ENCODE peak calls at places on chromosomes 12 and 14, in ten cellular contexts. One of them, this sample, is unnamed.

GRCh38 chr12:12349711-12350665 is at the start of gene MANSC1:
- DNase-seq in dorsolateral prefrontal cortex: peak
- DNase-seq in activated CD8-positive, alpha-beta memory T cell treated with anti-CD3 and anti-CD28 coated beads for 4 hours: no peak
- DNase-seq in effector CD4-positive, alpha-beta T cell: peak
- DNase-seq in psoas muscle: peak
- DNase-seq in PC-9: peak
- DNase-seq in astrocyte of the spinal cord: no peak
- DNase-seq in IMR-90: peak
- DNase-seq in anterior cingulate cortex: peak
- DNase-seq in foreskin fibroblast: no peak
- DNase-seq in this sample: no peak

GRCh38 chr12:107467716-107468115 is 217.9 kb upstream of the PWP1 start:
- DNase-seq in dorsolateral prefrontal cortex: no peak
- DNase-seq in activated CD8-positive, alpha-beta memory T cell treated with anti-CD3 and anti-CD28 coated beads for 4 hours: no peak
- DNase-seq in effector CD4-positive, alpha-beta T cell: no peak
- DNase-seq in psoas muscle: no peak
- DNase-seq in PC-9: no peak
- DNase-seq in astrocyte of the spinal cord: no peak
- DNase-seq in IMR-90: peak
- DNase-seq in anterior cingulate cortex: no peak
- DNase-seq in foreskin fibroblast: no peak
- DNase-seq in this sample: no peak

GRCh38 chr12:114186241-114187002 is 219.5 kb downstream of the TBX5 start:
- DNase-seq in dorsolateral prefrontal cortex: peak
- DNase-seq in activated CD8-positive, alpha-beta memory T cell treated with anti-CD3 and anti-CD28 coated beads for 4 hours: no peak
- DNase-seq in effector CD4-positive, alpha-beta T cell: no peak
- DNase-seq in psoas muscle: no peak
- DNase-seq in PC-9: no peak
- DNase-seq in astrocyte of the spinal cord: no peak
- DNase-seq in IMR-90: no peak
- DNase-seq in anterior cingulate cortex: peak
- DNase-seq in foreskin fibroblast: no peak
- DNase-seq in this sample: no peak

GRCh38 chr14:84874436-84874835 is 655.5 kb upstream of the FLRT2 start:
- DNase-seq in dorsolateral prefrontal cortex: no peak
- DNase-seq in activated CD8-positive, alpha-beta memory T cell treated with anti-CD3 and anti-CD28 coated beads for 4 hours: no peak
- DNase-seq in effector CD4-positive, alpha-beta T cell: no peak
- DNase-seq in psoas muscle: no peak
- DNase-seq in PC-9: no peak
- DNase-seq in astrocyte of the spinal cord: no peak
- DNase-seq in IMR-90: no peak
- DNase-seq in anterior cingulate cortex: no peak
- DNase-seq in foreskin fibroblast: no peak
- DNase-seq in this sample: no peak

GRCh38 chr14:78342879-78343278 is 172.7 kb downstream of the NRXN3 start:
- DNase-seq in dorsolateral prefrontal cortex: no peak
- DNase-seq in activated CD8-positive, alpha-beta memory T cell treated with anti-CD3 and anti-CD28 coated beads for 4 hours: no peak
- DNase-seq in effector CD4-positive, alpha-beta T cell: no peak
- DNase-seq in psoas muscle: no peak
- DNase-seq in PC-9: no peak
- DNase-seq in astrocyte of the spinal cord: no peak
- DNase-seq in IMR-90: no peak
- DNase-seq in anterior cingulate cortex: no peak
- DNase-seq in foreskin fibroblast: no peak
- DNase-seq in this sample: no peak

GRCh38 chr12:18383203-18383602 is 121.9 kb downstream of the PIK3C2G start:
- DNase-seq in dorsolateral prefrontal cortex: no peak
- DNase-seq in activated CD8-positive, alpha-beta memory T cell treated with anti-CD3 and anti-CD28 coated beads for 4 hours: no peak
- DNase-seq in effector CD4-positive, alpha-beta T cell: no peak
- DNase-seq in psoas muscle: no peak
- DNase-seq in PC-9: peak
- DNase-seq in astrocyte of the spinal cord: peak
- DNase-seq in IMR-90: peak
- DNase-seq in anterior cingulate cortex: no peak
- DNase-seq in foreskin fibroblast: peak
- DNase-seq in this sample: peak

GRCh38 chr12:100956311-100956852 is 161.8 kb downstream of the ANO4 start:
- DNase-seq in dorsolateral prefrontal cortex: no peak
- DNase-seq in activated CD8-positive, alpha-beta memory T cell treated with anti-CD3 and anti-CD28 coated beads for 4 hours: no peak
- DNase-seq in effector CD4-positive, alpha-beta T cell: no peak
- DNase-seq in psoas muscle: no peak
- DNase-seq in PC-9: no peak
- DNase-seq in astrocyte of the spinal cord: peak
- DNase-seq in IMR-90: peak
- DNase-seq in anterior cingulate cortex: no peak
- DNase-seq in foreskin fibroblast: no peak
- DNase-seq in this sample: no peak

GRCh38 chr14:105944632-105945610 is 418.5 kb downstream of the TMEM121 start:
- DNase-seq in dorsolateral prefrontal cortex: no peak
- DNase-seq in activated CD8-positive, alpha-beta memory T cell treated with anti-CD3 and anti-CD28 coated beads for 4 hours: peak
- DNase-seq in effector CD4-positive, alpha-beta T cell: peak
- DNase-seq in psoas muscle: peak
- DNase-seq in PC-9: peak
- DNase-seq in astrocyte of the spinal cord: no peak
- DNase-seq in IMR-90: no peak
- DNase-seq in anterior cingulate cortex: no peak
- DNase-seq in foreskin fibroblast: no peak
- DNase-seq in this sample: no peak

GRCh38 chr12:25694072-25694471 is 141.0 kb upstream of the LMNTD1 start:
- DNase-seq in dorsolateral prefrontal cortex: peak
- DNase-seq in activated CD8-positive, alpha-beta memory T cell treated with anti-CD3 and anti-CD28 coated beads for 4 hours: no peak
- DNase-seq in effector CD4-positive, alpha-beta T cell: no peak
- DNase-seq in psoas muscle: no peak
- DNase-seq in PC-9: no peak
- DNase-seq in astrocyte of the spinal cord: peak
- DNase-seq in IMR-90: peak
- DNase-seq in anterior cingulate cortex: no peak
- DNase-seq in foreskin fibroblast: peak
- DNase-seq in this sample: peak

GRCh38 chr12:109792992-109793391 is 40.2 kb downstream of the TRPV4 start:
- DNase-seq in dorsolateral prefrontal cortex: no peak
- DNase-seq in activated CD8-positive, alpha-beta memory T cell treated with anti-CD3 and anti-CD28 coated beads for 4 hours: no peak
- DNase-seq in effector CD4-positive, alpha-beta T cell: no peak
- DNase-seq in psoas muscle: no peak
- DNase-seq in PC-9: no peak
- DNase-seq in astrocyte of the spinal cord: no peak
- DNase-seq in IMR-90: no peak
- DNase-seq in anterior cingulate cortex: no peak
- DNase-seq in foreskin fibroblast: no peak
- DNase-seq in this sample: no peak

This sample was measured in GM04504.